ENCODE peak calls at places on chromosomes 6 and 20, in four cellular contexts. V is mucosa of descending colon, F is AG08396, Z is iris pigment epithelial cell. P is an unnamed sample.

GRCh38 chr6:14542670-14543366 is 425.2 kb downstream of the CD83 start:
- DNase-seq in V (no peak), F (peak), Z (peak), P (peak)

GRCh38 chr6:158445426-158446085 is 114.3 kb upstream of the TMEM181 start:
- DNase-seq in V (no peak), F (peak), Z (peak), P (no peak)

GRCh38 chr20:24950128-24950835 is 1.2 kb downstream of the CST7 start:
- DNase-seq in V (no peak), F (no peak), Z (no peak), P (no peak)

GRCh38 chr6:149887343-149887742 is 10.6 kb downstream of the RAET1E start:
- DNase-seq in V (no peak), F (peak), Z (peak), P (no peak)

GRCh38 chr20:31496761-31497295 is 17.4 kb upstream of the HM13 start:
- DNase-seq in V (peak), F (no peak), Z (no peak), P (peak)

GRCh38 chr6:11288065-11288464 is 55.6 kb upstream of the NEDD9 start:
- DNase-seq in V (peak), F (no peak), Z (no peak), P (no peak)

GRCh38 chr6:163923658-163924411 is 509.3 kb downstream of the QKI start:
- DNase-seq in V (no peak), F (no peak), Z (no peak), P (no peak)

GRCh38 chr6:6840831-6841263 is 252.3 kb downstream of the LY86 start:
- DNase-seq in V (no peak), F (no peak), Z (no peak), P (no peak)

GRCh38 chr20:49396230-49396629 is 86.2 kb downstream of the KCNB1 start:
- DNase-seq in V (no peak), F (no peak), Z (no peak), P (no peak)

GRCh38 chr6:12075067-12075563 is 63.0 kb downstream of the HIVEP1 start:
- DNase-seq in V (no peak), F (no peak), Z (peak), P (no peak)

GRCh38 chr6:112979830-112980229 is 632.7 kb downstream of the RFPL4B start:
- DNase-seq in V (no peak), F (no peak), Z (peak), P (no peak)

GRCh38 chr6:41371461-41371991 is 36.1 kb downstream of the NCR2 start:
- DNase-seq in V (no peak), F (peak), Z (peak), P (no peak)

GRCh38 chr6:108989700-108990099 is 104.9 kb downstream of the SESN1 start:
- DNase-seq in V (no peak), F (no peak), Z (no peak), P (no peak)

GRCh38 chr20:52838510-52839241 is 133.5 kb upstream of the TSHZ2 start:
- DNase-seq in V (no peak), F (no peak), Z (no peak), P (no peak)

GRCh38 chr20:40770564-40771307 is 81.7 kb upstream of the MAFB start:
- DNase-seq in V (no peak), F (no peak), Z (no peak), P (no peak)

GRCh38 chr20:53865905-53866786 is 204.2 kb downstream of the BCAS1 start:
- DNase-seq in V (no peak), F (peak), Z (peak), P (peak)

GRCh38 chr6:166365221-166365620 is 17.5 kb downstream of the MPC1 start:
- DNase-seq in V (no peak), F (no peak), Z (peak), P (no peak)

GRCh38 chr6:3455490-3456394 is 1.1 kb downstream of the SLC22A23 start:
- DNase-seq in V (peak), F (no peak), Z (peak), P (no peak)

GRCh38 chr6:132133734-132134490 is 182.7 kb upstream of the CCN2 start:
- DNase-seq in V (no peak), F (no peak), Z (peak), P (no peak)

GRCh38 chr20:34316191-34316814 is 13.1 kb upstream of the AHCY start:
- DNase-seq in V (no peak), F (no peak), Z (peak), P (peak)

GRCh38 chr6:97186416-97186999 is 96.5 kb downstream of the MMS22L start:
- DNase-seq in V (no peak), F (peak), Z (peak), P (peak)

GRCh38 chr20:50399003-50399916 is 110.9 kb upstream of the PTPN1 start:
- DNase-seq in V (no peak), F (peak), Z (no peak), P (no peak)

GRCh38 chr6:141513830-141514229 is 618.9 kb upstream of the GJE1 start:
- DNase-seq in V (no peak), F (no peak), Z (peak), P (no peak)

GRCh38 chr20:50450961-50451752 is 59.0 kb upstream of the PTPN1 start:
- DNase-seq in V (no peak), F (no peak), Z (peak), P (no peak)

GRCh38 chr6:20340056-20340455 is 61.6 kb upstream of the E2F3 start:
- DNase-seq in V (no peak), F (no peak), Z (no peak), P (no peak)

GRCh38 chr6:34650823-34651222 is 45.7 kb downstream of the ILRUN start:
- DNase-seq in V (no peak), F (no peak), Z (no peak), P (no peak)

GRCh38 chr6:18343741-18344140 is 43.4 kb upstream of the RNF144B start:
- DNase-seq in V (no peak), F (peak), Z (peak), P (peak)

GRCh38 chr6:44059359-44060342 is 67.6 kb downstream of the MRPL14 start:
- DNase-seq in V (no peak), F (no peak), Z (peak), P (no peak)

P was measured in H54.